ENCODE peak calls at places on chromosome 6, in six cellular contexts. O is CD8-positive, alpha-beta T cell; I is smooth muscle cell of the brain vasculature; Z is head of caudate nucleus; X is RCC 7860; N is GM20000. V is an unnamed sample.

GRCh38 chr6:144289006-144289405 is 3.9 kb downstream of the UTRN start:
- DNase-seq in O (no peak), I (no peak), Z (no peak), X (no peak), N (no peak), V (no peak)

GRCh38 chr6:54074591-54075195 is 36.5 kb upstream of the MLIP start:
- DNase-seq in O (no peak), I (no peak), Z (no peak), X (no peak), N (no peak), V (no peak)

GRCh38 chr6:37004044-37004984 is 1.1 kb upstream of the FGD2 start:
- DNase-seq in O (no peak), I (no peak), Z (no peak), X (no peak), N (peak), V (no peak)

GRCh38 chr6:152575621-152576150 is 61.5 kb downstream of the SYNE1 start:
- DNase-seq in O (no peak), I (no peak), Z (no peak), X (no peak), N (no peak), V (no peak)

GRCh38 chr6:29989211-29989610 is 46.9 kb downstream of the HLA-A start:
- DNase-seq in O (no peak), I (no peak), Z (no peak), X (no peak), N (no peak), V (no peak)

GRCh38 chr6:35449287-35449881 is 2.8 kb upstream of the FANCE start:
- DNase-seq in O (no peak), I (no peak), Z (peak), X (peak), N (peak), V (no peak)

GRCh38 chr6:36618366-36619355 is 24.5 kb downstream of the SRSF3 start:
- DNase-seq in O (no peak), I (no peak), Z (no peak), X (no peak), N (no peak), V (no peak)

GRCh38 chr6:64949257-64949656 is 757.8 kb downstream of the EYS start:
- DNase-seq in O (no peak), I (no peak), Z (no peak), X (no peak), N (no peak), V (no peak)